ENCODE peak calls at places on chromosomes 12 and 14, in five cellular contexts. T is IMR-90, R is fibroblast of lung, J is GM23338, V is hepatocyte. X is an unnamed sample.

GRCh38 chr12:128871516-128871892 is 18.2 kb downstream of the GLT1D1 start:
- DNase-seq in T (no peak), R (no peak), J (no peak), V (no peak), X (no peak)

GRCh38 chr12:123278150-123278627 is 6.5 kb upstream of the CDK2AP1 start:
- DNase-seq in T (no peak), R (no peak), J (no peak), V (no peak), X (no peak)

GRCh38 chr12:26233620-26234019 is 38.2 kb downstream of the SSPN start:
- DNase-seq in T (peak), R (peak), J (no peak), V (no peak), X (no peak)

GRCh38 chr12:94244165-94245133 is 96.1 kb downstream of the PLXNC1 start:
- DNase-seq in T (no peak), R (no peak), J (no peak), V (no peak), X (no peak)

GRCh38 chr12:111270128-111270651 is 98.7 kb downstream of the PHETA1 start:
- DNase-seq in T (no peak), R (no peak), J (no peak), V (no peak), X (no peak)

GRCh38 chr12:111785651-111786050 is 18.9 kb downstream of the ALDH2 start:
- DNase-seq in T (peak), R (peak), J (no peak), V (no peak), X (no peak)

GRCh38 chr12:128976120-128976519 is 122.8 kb downstream of the GLT1D1 start:
- DNase-seq in T (no peak), R (no peak), J (peak), V (peak), X (peak)

GRCh38 chr12:10293570-10294227 is 14.0 kb upstream of the KLRD1 start:
- DNase-seq in T (no peak), R (no peak), J (no peak), V (no peak), X (no peak)

GRCh38 chr12:100716658-100716948 is 78.0 kb upstream of the ANO4 start:
- DNase-seq in T (no peak), R (no peak), J (peak), V (peak), X (peak)

GRCh38 chr12:66763453-66763852 is 84.6 kb upstream of the GRIP1 start:
- DNase-seq in T (no peak), R (no peak), J (no peak), V (no peak), X (no peak)

GRCh38 chr12:179131-179884 is 34.6 kb downstream of the SLC6A12 start:
- DNase-seq in T (no peak), R (no peak), J (no peak), V (no peak), X (no peak)

GRCh38 chr14:93081875-93082570 is 33.7 kb downstream of the ITPK1 start:
- DNase-seq in T (no peak), R (no peak), J (no peak), V (no peak), X (no peak)

GRCh38 chr14:29796853-29797252 is 130.8 kb downstream of the PRKD1 start:
- DNase-seq in T (no peak), R (no peak), J (no peak), V (no peak), X (no peak)

GRCh38 chr14:39773387-39773786 is 341.2 kb upstream of the FBXO33 start:
- DNase-seq in T (no peak), R (peak), J (peak), V (no peak), X (no peak)

GRCh38 chr14:31858868-31859267 is 218.2 kb upstream of the ARHGAP5 start:
- DNase-seq in T (peak), R (peak), J (no peak), V (no peak), X (no peak)

GRCh38 chr14:26444745-26445144 is 153.1 kb downstream of the NOVA1 start:
- DNase-seq in T (peak), R (peak), J (peak), V (peak), X (peak)

GRCh38 chr12:48414046-48414445 is 58.3 kb upstream of the ANP32D start:
- DNase-seq in T (no peak), R (no peak), J (no peak), V (no peak), X (no peak)

GRCh38 chr12:74641694-74642093 is 104.1 kb downstream of the ATXN7L3B start:
- DNase-seq in T (no peak), R (no peak), J (no peak), V (no peak), X (no peak)

GRCh38 chr12:111443586-111443985 is 37.9 kb downstream of the SH2B3 start:
- DNase-seq in T (peak), R (peak), J (no peak), V (no peak), X (no peak)

GRCh38 chr14:93969082-93969828 is 7.1 kb downstream of the ASB2 start:
- DNase-seq in T (no peak), R (no peak), J (no peak), V (no peak), X (no peak)

GRCh38 chr14:92507174-92507768 is 6.3 kb upstream of the RIN3 start:
- DNase-seq in T (no peak), R (no peak), J (no peak), V (no peak), X (no peak)

GRCh38 chr14:32826404-32827082 is 112.1 kb upstream of the NPAS3 start:
- DNase-seq in T (no peak), R (peak), J (peak), V (no peak), X (peak)

GRCh38 chr12:124727244-124727673 is 136.4 kb downstream of the SCARB1 start:
- DNase-seq in T (no peak), R (peak), J (no peak), V (no peak), X (no peak)

GRCh38 chr14:77205566-77205965 is 24.0 kb downstream of the TMEM63C start:
- DNase-seq in T (no peak), R (no peak), J (no peak), V (no peak), X (no peak)

GRCh38 chr12:7439579-7440505 is 4.1 kb downstream of the CD163L1 start:
- DNase-seq in T (peak), R (peak), J (peak), V (peak), X (peak)

GRCh38 chr14:99015833-99016232 is 256.2 kb downstream of the BCL11B start:
- DNase-seq in T (no peak), R (no peak), J (no peak), V (no peak), X (no peak)

GRCh38 chr12:53096761-53097160 is 706 bp upstream of the IGFBP6 start:
- DNase-seq in T (no peak), R (no peak), J (peak), V (no peak), X (peak)

GRCh38 chr12:62787606-62788005 is 147.3 kb downstream of the PPM1H start:
- DNase-seq in T (no peak), R (no peak), J (no peak), V (no peak), X (no peak)

GRCh38 chr12:6919588-6919987 is 5.2 kb downstream of the ENO2 start:
- DNase-seq in T (no peak), R (no peak), J (no peak), V (no peak), X (no peak)

DNA sequence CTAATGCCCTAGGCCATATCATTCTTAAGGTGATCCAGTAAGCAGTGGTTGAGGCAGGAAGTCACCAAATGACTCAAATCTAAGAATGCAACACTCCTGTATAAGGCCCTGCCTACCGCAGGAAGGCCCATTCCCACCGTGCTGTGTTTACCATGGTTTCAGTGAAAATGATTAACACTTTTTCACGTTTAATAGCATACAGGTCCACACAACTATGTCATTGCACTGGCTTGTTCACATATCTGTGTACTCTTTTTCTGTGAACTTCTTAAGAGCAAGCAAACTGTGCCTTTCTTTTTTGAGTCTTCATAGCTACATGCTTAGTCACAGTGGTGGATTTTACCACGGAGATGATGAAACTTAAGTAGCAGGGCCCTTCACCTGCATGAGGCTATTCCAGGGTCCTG is 214.9 kb downstream of the CNTN1 start:
- DNase-seq in T (peak), R (peak), J (no peak), V (peak), X (no peak)
- H3K4me2 ChIP-seq in T (no peak), R (no peak), J (no peak), V (no peak), X (no peak)

GRCh38 chr12:46124848-46125619 is 134.7 kb upstream of the SCAF11 start:
- DNase-seq in T (peak), R (peak), J (peak), V (peak), X (peak)
- H2AFZ ChIP-seq in T (no peak), R (no peak), J (peak), V (peak), X (peak)

GRCh38 chr12:132362966-132363660 is 33.7 kb upstream of the GALNT9 start:
- DNase-seq in T (no peak), R (no peak), J (no peak), V (no peak), X (no peak)
- H3K4me2 ChIP-seq in T (no peak), R (no peak), J (no peak), V (no peak), X (no peak)

DNA sequence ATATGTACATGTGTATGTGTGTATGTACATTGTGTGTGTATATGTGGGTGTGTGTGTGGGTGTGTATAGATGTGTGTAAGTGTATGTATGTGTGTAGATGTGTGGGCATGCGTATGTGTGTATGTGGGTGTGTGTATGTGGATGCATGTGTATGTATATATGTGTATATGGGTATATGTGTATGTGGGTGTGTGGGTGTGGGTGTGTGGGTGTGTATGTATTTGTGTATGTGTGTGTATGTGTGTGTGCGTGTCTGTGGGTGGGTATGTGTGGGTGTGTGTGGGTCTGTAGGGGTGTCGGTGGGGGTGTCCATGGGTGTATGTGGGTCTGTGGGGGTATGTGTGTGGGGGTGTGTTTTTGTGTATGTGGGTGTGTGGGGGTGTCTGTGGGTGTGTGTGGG is 101.6 kb downstream of the PIWIL1 start:
- DNase-seq in T (no peak), R (no peak), J (no peak), V (no peak), X (no peak)
- H2AFZ ChIP-seq in T (no peak), R (no peak), J (no peak), V (no peak), X (no peak)

GRCh38 chr14:88069677-88070076 is 64.7 kb downstream of the GPR65 start:
- DNase-seq in T (no peak), R (no peak), J (no peak), V (no peak), X (no peak)
- H3K4me2 ChIP-seq in T (no peak), R (no peak), J (no peak), V (no peak), X (no peak)

DNA sequence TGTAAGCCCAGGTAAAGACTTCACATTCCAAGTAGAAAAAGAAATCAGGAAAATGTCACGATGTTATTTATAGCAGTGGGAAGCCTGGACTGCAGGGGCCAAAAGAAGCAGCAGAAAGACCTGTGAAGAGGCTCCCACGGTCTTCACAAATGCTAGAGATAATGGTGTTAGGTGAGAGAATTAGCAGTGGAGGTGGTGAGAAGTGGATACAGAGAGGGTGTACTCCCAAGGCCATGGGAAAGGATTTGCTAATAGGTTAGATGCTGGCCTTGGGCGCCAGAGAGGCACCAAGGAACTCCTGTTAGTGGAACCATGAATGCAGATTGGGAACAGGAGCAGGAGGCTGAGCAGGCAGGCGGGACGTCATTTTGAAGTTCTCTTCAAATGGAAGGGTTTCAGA is 386.1 kb downstream of the C12orf75 start:
- DNase-seq in T (no peak), R (no peak), J (no peak), V (no peak), X (no peak)
- H2AFZ ChIP-seq in T (no peak), R (no peak), J (peak), V (no peak), X (no peak)

DNA sequence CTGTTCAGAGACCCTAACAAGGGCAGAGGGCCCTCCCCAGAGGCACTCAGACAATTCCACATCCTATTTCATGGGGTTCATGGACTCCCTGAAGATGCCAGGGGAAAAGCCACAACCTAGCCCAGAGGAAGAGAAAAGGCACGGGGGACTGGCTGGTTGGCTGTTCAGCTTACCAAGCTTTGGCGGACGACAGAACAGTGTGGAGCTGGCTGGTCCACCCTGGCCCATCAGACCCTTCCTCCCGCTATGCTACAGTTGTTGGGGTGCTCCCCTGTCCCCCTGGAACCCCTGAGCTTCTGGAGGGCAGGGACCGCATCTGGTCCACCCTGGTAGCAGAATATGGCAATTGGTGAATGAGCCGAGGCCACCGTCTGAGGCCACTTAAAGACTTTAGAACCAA is 6.3 kb downstream of the TESC start:
- DNase-seq in T (no peak), R (no peak), J (no peak), V (no peak), X (no peak)
- H3K4me2 ChIP-seq in T (no peak), R (no peak), J (no peak), V (no peak), X (no peak)

GRCh38 chr12:13038491-13039161 is 5.6 kb upstream of the FAM234B start:
- DNase-seq in T (peak), R (peak), J (no peak), V (no peak), X (no peak)

GRCh38 chr12:13042666-13043230 is 1.4 kb upstream of the FAM234B start:
- DNase-seq in T (no peak), R (no peak), J (no peak), V (no peak), X (no peak)

GRCh38 chr12:13041224-13041623 is 3.0 kb upstream of the FAM234B start:
- DNase-seq in T (no peak), R (no peak), J (no peak), V (no peak), X (no peak)

GRCh38 chr12:13036881-13037280 is 7.3 kb upstream of the FAM234B start:
- DNase-seq in T (peak), R (no peak), J (no peak), V (no peak), X (no peak)

DNA sequence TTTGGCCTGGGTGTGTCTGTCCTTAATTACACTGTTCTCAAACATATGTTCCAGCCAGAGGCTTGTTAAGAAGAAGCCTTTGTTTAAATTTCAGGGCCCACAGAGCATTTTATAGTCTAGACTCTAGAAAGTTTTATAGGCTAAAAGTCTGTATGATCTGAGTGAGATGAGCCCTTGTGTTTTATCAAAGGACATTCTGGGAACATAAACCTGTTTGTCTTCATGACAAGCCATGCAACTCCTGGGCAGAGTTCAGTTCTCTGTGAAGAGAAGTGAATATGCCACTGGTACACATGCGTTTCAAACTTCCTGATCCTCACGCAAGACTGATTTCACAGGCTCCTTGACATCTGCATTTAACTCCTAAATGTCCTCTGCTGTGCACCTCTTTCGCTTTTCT is 4.6 kb upstream of the FAM234B start:
- DNase-seq in T (no peak), R (no peak), J (no peak), V (peak), X (no peak)
- H2AFZ ChIP-seq in T (no peak), R (no peak), J (peak), V (no peak), X (no peak)

GRCh38 chr14:91245029-91245428 is 525 bp upstream of the GPR68 start:
- DNase-seq in T (no peak), R (no peak), J (no peak), V (no peak), X (no peak)

GRCh38 chr14:91241848-91242247 is 2.7 kb downstream of the GPR68 start:
- DNase-seq in T (no peak), R (no peak), J (no peak), V (no peak), X (no peak)

GRCh38 chr14:91243098-91243483 is 1.4 kb downstream of the GPR68 start:
- DNase-seq in T (no peak), R (no peak), J (no peak), V (no peak), X (no peak)

GRCh38 chr14:91244501-91244901 is at the start of gene GPR68:
- DNase-seq in T (peak), R (peak), J (peak), V (peak), X (peak)

GRCh38 chr14:91242635-91243034 is 1.9 kb downstream of the GPR68 start:
- DNase-seq in T (no peak), R (no peak), J (no peak), V (no peak), X (no peak)
- H3K4me2 ChIP-seq in T (no peak), R (no peak), J (no peak), V (no peak), X (no peak)

DNA sequence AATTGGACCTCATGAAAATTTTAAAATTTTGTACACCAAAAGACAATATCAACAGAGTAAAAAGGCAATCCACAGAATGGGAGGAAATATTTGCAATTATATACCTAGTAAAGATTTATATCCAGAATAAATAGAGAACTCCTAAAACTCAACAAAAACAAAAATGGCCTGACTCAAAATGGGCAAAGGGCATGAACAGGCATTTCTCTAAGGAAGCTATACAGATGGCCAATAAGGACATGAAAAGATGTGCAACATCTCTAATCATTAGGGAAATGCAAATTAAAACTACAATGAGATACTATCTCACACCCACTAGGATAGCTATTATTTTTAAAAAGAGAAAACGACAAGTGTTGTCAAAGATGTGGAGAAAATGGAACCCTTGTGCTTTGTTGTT is 10.9 kb upstream of the APOF start:
- DNase-seq in T (no peak), R (no peak), J (no peak), V (no peak), X (no peak)
- H2AFZ ChIP-seq in T (no peak), R (no peak), J (no peak), V (no peak), X (no peak)